ENCODE peak calls at places on chromosomes 6 and 20, in four cellular contexts. V is breast epithelium; K is CD8-positive, alpha-beta T cell; E is PC-3. G is an unnamed sample. For H3K4me1, the result is how much of the 10 kb centered on the place peaks cover.

GRCh38 chr6:34938268-34938667 is 49.2 kb downstream of the ANKS1A start:
- DNase-seq in K (no peak), V (no peak), E (no peak), G (peak)

GRCh38 chr20:6178537-6178936 is 55.7 kb upstream of the FERMT1 start:
- DNase-seq in E (peak), K (no peak), V (no peak), G (no peak)

GRCh38 chr20:37734228-37734980 is 40.6 kb downstream of the CTNNBL1 start:
- DNase-seq in V (no peak), E (no peak), K (no peak), G (no peak)

GRCh38 chr6:106134906-106135634 is 48.9 kb downstream of the PRDM1 start:
- DNase-seq in E (peak), V (no peak), K (no peak), G (no peak)

GRCh38 chr20:17508756-17509155 is 22.4 kb downstream of the BFSP1 start:
- DNase-seq in V (no peak), E (no peak), K (no peak), G (no peak)

GRCh38 chr6:25477006-25477590 is 174.9 kb upstream of the SCGN start:
- DNase-seq in E (peak), K (no peak), V (no peak), G (no peak)

GRCh38 chr6:108582618-108583017 is 21.9 kb downstream of the FOXO3 start:
- DNase-seq in K (no peak), E (no peak), V (no peak), G (no peak)

GRCh38 chr20:48006036-48006833 is 221.0 kb upstream of the SULF2 start:
- DNase-seq in K (no peak), E (peak), V (no peak), G (peak)

GRCh38 chr6:20542927-20543602 is 8.8 kb downstream of the CDKAL1 start:
- DNase-seq in E (peak), V (no peak), K (no peak), G (no peak)

GRCh38 chr6:3425574-3425973 is 31.3 kb downstream of the SLC22A23 start:
- DNase-seq in V (no peak), K (no peak), E (no peak), G (no peak)

GRCh38 chr20:44988772-44989171 is 22.5 kb downstream of the STK4 start:
- DNase-seq in K (no peak), E (no peak), V (no peak), G (no peak)

GRCh38 chr6:169263836-169264608 is 10.4 kb upstream of the THBS2 start:
- DNase-seq in K (no peak), E (peak), V (no peak), G (no peak)

GRCh38 chr20:38861071-38861401 is 55.5 kb downstream of the PPP1R16B start:
- DNase-seq in E (no peak), V (no peak), K (no peak), G (no peak)
- H3K4me1 ChIP-seq in E (under half), V (under half), K (under half), G (under half)

DNA sequence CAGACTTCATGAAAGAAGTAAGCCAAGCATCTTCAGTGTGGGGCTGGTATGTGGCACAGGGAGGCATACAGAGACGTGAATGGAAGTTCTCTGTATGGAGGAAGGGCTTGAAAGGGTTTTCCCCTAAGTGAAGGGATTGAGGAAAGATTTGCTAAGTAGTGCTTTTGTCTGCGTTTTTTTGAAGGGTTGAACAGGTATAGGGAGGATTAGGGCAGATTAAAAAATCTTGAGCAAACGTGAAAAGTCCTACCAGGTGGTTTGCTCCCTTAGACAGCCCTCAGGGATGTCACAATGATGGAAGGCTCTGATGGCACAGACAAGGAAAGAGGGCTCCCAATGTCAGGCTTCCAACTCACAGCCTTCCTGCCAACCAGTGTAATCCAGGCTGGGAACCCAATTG is 181.7 kb upstream of the TAB2 start:
- DNase-seq in V (no peak), E (no peak), K (no peak), G (no peak)
- H3K4me1 ChIP-seq in V (under half), E (under half), K (under half), G (under half)

GRCh38 chr20:36493013-36493800 is 48.1 kb upstream of the MYL9 start:
- DNase-seq in E (peak), V (no peak), K (no peak), G (peak)
- H3K4me1 ChIP-seq in E (under half), V (under half), K (under half), G (half or more)

GRCh38 chr20:49809803-49810359 is 2.7 kb upstream of the SLC9A8 start:
- DNase-seq in E (no peak), V (no peak), K (no peak), G (no peak)
- H3K4me1 ChIP-seq in E (under half), V (under half), K (under half), G (under half)

GRCh38 chr6:16671302-16672289 is 89.7 kb downstream of the ATXN1 start:
- DNase-seq in K (no peak), V (no peak), E (peak), G (no peak)
- H3K4me1 ChIP-seq in K (under half), V (under half), E (half or more), G (under half)

GRCh38 chr20:1467355-1468116 is 887 bp upstream of the NSFL1C start:
- DNase-seq in K (no peak), E (no peak), V (peak), G (peak)

GRCh38 chr20:1466211-1467081 is at the start of gene NSFL1C:
- DNase-seq in E (peak), V (peak), K (peak), G (peak)

GRCh38 chr20:1467082-1467354 is 369 bp upstream of the NSFL1C start:
- DNase-seq in E (no peak), K (no peak), V (no peak), G (no peak)

GRCh38 chr20:1469306-1469905 is 2.8 kb upstream of the NSFL1C start:
- DNase-seq in V (no peak), E (no peak), K (no peak), G (no peak)

DNA sequence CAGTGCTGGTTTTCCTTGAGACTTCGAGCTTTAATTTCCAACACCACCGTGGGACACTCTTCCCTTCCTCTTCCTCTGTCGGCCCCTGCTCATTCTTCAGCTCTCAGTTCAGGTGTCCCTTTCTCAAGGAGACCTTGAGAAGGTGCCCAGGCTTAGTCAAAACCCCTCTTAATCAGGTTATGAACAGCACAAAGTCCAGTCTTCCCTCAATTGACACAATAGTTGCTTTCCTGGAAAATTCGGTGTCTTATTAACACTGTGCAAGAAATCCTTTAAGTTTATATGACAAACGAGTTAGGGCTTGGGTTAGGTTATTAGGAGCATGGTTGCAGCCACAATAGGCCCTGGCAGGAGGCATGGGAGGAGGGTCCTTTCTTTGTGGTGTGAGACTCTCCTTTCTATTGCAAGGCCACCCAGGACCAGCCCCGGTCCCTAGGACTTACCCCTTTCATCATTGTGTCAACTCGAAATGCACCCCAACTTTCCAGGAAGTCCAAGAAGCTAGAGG is 1.5 kb upstream of the NSFL1C start:
- DNase-seq in V (no peak), K (no peak), E (no peak), G (no peak)
- H3K4me1 ChIP-seq in V (under half), K (under half), E (half or more), G (under half)

G was measured in upper lobe of left lung.